ENCODE peak calls at places on chromosomes 3 and 15, in six cellular contexts. One of them, this sample, is unnamed.

GRCh38 chr15:96043586-96044171 is 286.8 kb upstream of the NR2F2 start:
- DNase-seq in left lung: no peak
- DNase-seq in tibial artery: no peak
- DNase-seq in pancreas: no peak
- DNase-seq in esophagus squamous epithelium: no peak
- DNase-seq in adrenal gland: no peak
- DNase-seq in this sample: no peak

GRCh38 chr15:59594493-59594942 is 17.1 kb upstream of the GCNT3 start:
- DNase-seq in left lung: no peak
- DNase-seq in tibial artery: no peak
- DNase-seq in pancreas: no peak
- DNase-seq in esophagus squamous epithelium: no peak
- DNase-seq in adrenal gland: peak; percentile 67
- DNase-seq in this sample: no peak

GRCh38 chr3:127712881-127713771 is 40.4 kb downstream of the ABTB1 start:
- DNase-seq in left lung: no peak
- DNase-seq in tibial artery: no peak
- DNase-seq in pancreas: no peak
- DNase-seq in esophagus squamous epithelium: no peak
- DNase-seq in adrenal gland: no peak
- DNase-seq in this sample: no peak

GRCh38 chr3:47295322-47295721 is 12.6 kb downstream of the KLHL18 start:
- DNase-seq in left lung: no peak
- DNase-seq in tibial artery: no peak
- DNase-seq in pancreas: no peak
- DNase-seq in esophagus squamous epithelium: no peak
- DNase-seq in adrenal gland: no peak
- DNase-seq in this sample: no peak

GRCh38 chr15:41804361-41804760 is 23.5 kb upstream of the JMJD7 start:
- DNase-seq in left lung: no peak
- DNase-seq in tibial artery: no peak
- DNase-seq in pancreas: no peak
- DNase-seq in esophagus squamous epithelium: peak; percentile 10
- DNase-seq in adrenal gland: no peak
- DNase-seq in this sample: no peak

GRCh38 chr3:51549311-51549710 is 10.8 kb downstream of the RAD54L2 start:
- DNase-seq in left lung: no peak
- DNase-seq in tibial artery: no peak
- DNase-seq in pancreas: no peak
- DNase-seq in esophagus squamous epithelium: no peak
- DNase-seq in adrenal gland: no peak
- DNase-seq in this sample: no peak

GRCh38 chr3:150543531-150543930 is 2.8 kb downstream of the SERP1 start:
- DNase-seq in left lung: no peak
- DNase-seq in tibial artery: no peak
- DNase-seq in pancreas: no peak
- DNase-seq in esophagus squamous epithelium: no peak
- DNase-seq in adrenal gland: no peak
- DNase-seq in this sample: no peak

GRCh38 chr3:191431160-191431822 is 29.7 kb upstream of the PYDC2 start:
- DNase-seq in left lung: no peak
- DNase-seq in tibial artery: no peak
- DNase-seq in pancreas: no peak
- DNase-seq in esophagus squamous epithelium: no peak
- DNase-seq in adrenal gland: no peak
- DNase-seq in this sample: no peak

GRCh38 chr15:47750030-47750739 is 32.9 kb downstream of the SEMA6D start:
- DNase-seq in left lung: no peak
- DNase-seq in tibial artery: no peak
- DNase-seq in pancreas: no peak
- DNase-seq in esophagus squamous epithelium: no peak
- DNase-seq in adrenal gland: no peak
- DNase-seq in this sample: no peak

GRCh38 chr3:7874116-7874515 is 627.5 kb upstream of the LMCD1 start:
- DNase-seq in left lung: no peak
- DNase-seq in tibial artery: no peak
- DNase-seq in pancreas: no peak
- DNase-seq in esophagus squamous epithelium: no peak
- DNase-seq in adrenal gland: no peak
- DNase-seq in this sample: no peak

GRCh38 chr3:62876064-62876463 is 848 bp upstream of the CADPS start:
- DNase-seq in left lung: peak; percentile 36
- DNase-seq in tibial artery: no peak
- DNase-seq in pancreas: peak; percentile 57
- DNase-seq in esophagus squamous epithelium: no peak
- DNase-seq in adrenal gland: peak; percentile 14
- DNase-seq in this sample: peak; percentile 49

GRCh38 chr15:67050062-67050461 is 15.3 kb upstream of the SMAD3 start:
- DNase-seq in left lung: no peak
- DNase-seq in tibial artery: no peak
- DNase-seq in pancreas: no peak
- DNase-seq in esophagus squamous epithelium: no peak
- DNase-seq in adrenal gland: no peak
- DNase-seq in this sample: no peak

GRCh38 chr3:156135921-156136655 is 15.7 kb downstream of the KCNAB1 start:
- DNase-seq in left lung: no peak
- DNase-seq in tibial artery: no peak
- DNase-seq in pancreas: no peak
- DNase-seq in esophagus squamous epithelium: no peak
- DNase-seq in adrenal gland: no peak
- DNase-seq in this sample: no peak

GRCh38 chr15:101266034-101266433 is 11.3 kb downstream of the SELENOS start:
- DNase-seq in left lung: no peak
- DNase-seq in tibial artery: no peak
- DNase-seq in pancreas: no peak
- DNase-seq in esophagus squamous epithelium: no peak
- DNase-seq in adrenal gland: no peak
- DNase-seq in this sample: no peak

GRCh38 chr3:54046677-54047214 is 75.6 kb upstream of the CACNA2D3 start:
- DNase-seq in left lung: no peak
- DNase-seq in tibial artery: no peak
- DNase-seq in pancreas: no peak
- DNase-seq in esophagus squamous epithelium: no peak
- DNase-seq in adrenal gland: peak; percentile 44
- DNase-seq in this sample: no peak

GRCh38 chr3:9226326-9226725 is 23.1 kb downstream of the SRGAP3 start:
- DNase-seq in left lung: no peak
- DNase-seq in tibial artery: no peak
- DNase-seq in pancreas: no peak
- DNase-seq in esophagus squamous epithelium: no peak
- DNase-seq in adrenal gland: peak; percentile 46
- DNase-seq in this sample: no peak

GRCh38 chr3:193757457-193757856 is 164.4 kb downstream of the OPA1 start:
- DNase-seq in left lung: no peak
- DNase-seq in tibial artery: no peak
- DNase-seq in pancreas: no peak
- DNase-seq in esophagus squamous epithelium: no peak
- DNase-seq in adrenal gland: no peak
- DNase-seq in this sample: no peak

GRCh38 chr3:186283096-186283495 is 78.9 kb downstream of the DGKG start:
- DNase-seq in left lung: no peak
- DNase-seq in tibial artery: no peak
- DNase-seq in pancreas: no peak
- DNase-seq in esophagus squamous epithelium: no peak
- DNase-seq in adrenal gland: no peak
- DNase-seq in this sample: no peak

GRCh38 chr3:176950743-176951142 is 246.5 kb downstream of the TBL1XR1 start:
- DNase-seq in left lung: no peak
- DNase-seq in tibial artery: no peak
- DNase-seq in pancreas: no peak
- DNase-seq in esophagus squamous epithelium: no peak
- DNase-seq in adrenal gland: no peak
- DNase-seq in this sample: no peak

GRCh38 chr3:150917941-150918340 is 12.7 kb upstream of the MINDY4B start:
- DNase-seq in left lung: no peak
- DNase-seq in tibial artery: no peak
- DNase-seq in pancreas: no peak
- DNase-seq in esophagus squamous epithelium: no peak
- DNase-seq in adrenal gland: no peak
- DNase-seq in this sample: no peak

GRCh38 chr3:191397771-191398170 is 63.2 kb upstream of the PYDC2 start:
- DNase-seq in left lung: no peak
- DNase-seq in tibial artery: no peak
- DNase-seq in pancreas: no peak
- DNase-seq in esophagus squamous epithelium: no peak
- DNase-seq in adrenal gland: no peak
- DNase-seq in this sample: no peak

GRCh38 chr3:72768976-72769375 is 79.3 kb downstream of the SHQ1 start:
- DNase-seq in left lung: no peak
- DNase-seq in tibial artery: no peak
- DNase-seq in pancreas: no peak
- DNase-seq in esophagus squamous epithelium: no peak
- DNase-seq in adrenal gland: no peak
- DNase-seq in this sample: no peak

GRCh38 chr3:145259166-145259565 is 901.8 kb downstream of the PLOD2 start:
- DNase-seq in left lung: no peak
- DNase-seq in tibial artery: no peak
- DNase-seq in pancreas: no peak
- DNase-seq in esophagus squamous epithelium: no peak
- DNase-seq in adrenal gland: no peak
- DNase-seq in this sample: no peak

GRCh38 chr3:50347187-50347813 is 1.8 kb upstream of the ZMYND10 start:
- DNase-seq in left lung: peak; percentile 69
- DNase-seq in tibial artery: no peak
- DNase-seq in pancreas: peak; percentile 83
- DNase-seq in esophagus squamous epithelium: no peak
- DNase-seq in adrenal gland: peak; percentile 78
- DNase-seq in this sample: peak; percentile 69
- H3K4me1 ChIP-seq in left lung: peaks cover 64% of the 10 kb centered on the region
- H3K4me1 ChIP-seq in tibial artery: peaks cover 32% of the 10 kb centered on the region
- H3K4me1 ChIP-seq in pancreas: no peaks in the 10 kb centered on the region
- H3K4me1 ChIP-seq in esophagus squamous epithelium: peaks cover 26% of the 10 kb centered on the region
- H3K4me1 ChIP-seq in adrenal gland: peaks cover 26% of the 10 kb centered on the region
- H3K4me1 ChIP-seq in this sample: peaks cover 27% of the 10 kb centered on the region

GRCh38 chr15:45842151-45842550 is 207.3 kb downstream of the SQOR start:
- DNase-seq in left lung: no peak
- DNase-seq in tibial artery: no peak
- DNase-seq in pancreas: no peak
- DNase-seq in esophagus squamous epithelium: no peak
- DNase-seq in adrenal gland: no peak
- DNase-seq in this sample: no peak
- H3K4me1 ChIP-seq in left lung: no peaks in the 10 kb centered on the region
- H3K4me1 ChIP-seq in tibial artery: no peaks in the 10 kb centered on the region
- H3K4me1 ChIP-seq in pancreas: peaks cover 7% of the 10 kb centered on the region
- H3K4me1 ChIP-seq in esophagus squamous epithelium: no peaks in the 10 kb centered on the region
- H3K4me1 ChIP-seq in adrenal gland: no peaks in the 10 kb centered on the region
- H3K4me1 ChIP-seq in this sample: no peaks in the 10 kb centered on the region

GRCh38 chr3:123667784-123668183 is 82.9 kb upstream of the HACD2 start:
- DNase-seq in left lung: no peak
- DNase-seq in tibial artery: no peak
- DNase-seq in pancreas: no peak
- DNase-seq in esophagus squamous epithelium: no peak
- DNase-seq in adrenal gland: no peak
- DNase-seq in this sample: no peak
- H3K4me1 ChIP-seq in left lung: peaks cover 16% of the 10 kb centered on the region
- H3K4me1 ChIP-seq in tibial artery: peaks cover 34% of the 10 kb centered on the region
- H3K4me1 ChIP-seq in pancreas: no peaks in the 10 kb centered on the region
- H3K4me1 ChIP-seq in esophagus squamous epithelium: no peaks in the 10 kb centered on the region
- H3K4me1 ChIP-seq in adrenal gland: peaks cover 5% of the 10 kb centered on the region
- H3K4me1 ChIP-seq in this sample: no peaks in the 10 kb centered on the region

GRCh38 chr15:31372635-31373091 is 46.0 kb downstream of the KLF13 start:
- DNase-seq in left lung: no peak
- DNase-seq in tibial artery: no peak
- DNase-seq in pancreas: peak; percentile 53
- DNase-seq in esophagus squamous epithelium: no peak
- DNase-seq in adrenal gland: peak; percentile 62
- DNase-seq in this sample: peak; percentile 73

GRCh38 chr15:31373096-31373865 is 46.6 kb downstream of the KLF13 start:
- DNase-seq in left lung: no peak
- DNase-seq in tibial artery: no peak
- DNase-seq in pancreas: no peak
- DNase-seq in esophagus squamous epithelium: no peak
- DNase-seq in adrenal gland: no peak
- DNase-seq in this sample: peak; percentile 32

GRCh38 chr15:31369716-31370115 is 43.1 kb downstream of the KLF13 start:
- DNase-seq in left lung: no peak
- DNase-seq in tibial artery: no peak
- DNase-seq in pancreas: no peak
- DNase-seq in esophagus squamous epithelium: no peak
- DNase-seq in adrenal gland: no peak
- DNase-seq in this sample: no peak

GRCh38 chr15:31373970-31374369 is 47.3 kb downstream of the KLF13 start:
- DNase-seq in left lung: no peak
- DNase-seq in tibial artery: no peak
- DNase-seq in pancreas: no peak
- DNase-seq in esophagus squamous epithelium: no peak
- DNase-seq in adrenal gland: no peak
- DNase-seq in this sample: peak; percentile 39

DNA sequence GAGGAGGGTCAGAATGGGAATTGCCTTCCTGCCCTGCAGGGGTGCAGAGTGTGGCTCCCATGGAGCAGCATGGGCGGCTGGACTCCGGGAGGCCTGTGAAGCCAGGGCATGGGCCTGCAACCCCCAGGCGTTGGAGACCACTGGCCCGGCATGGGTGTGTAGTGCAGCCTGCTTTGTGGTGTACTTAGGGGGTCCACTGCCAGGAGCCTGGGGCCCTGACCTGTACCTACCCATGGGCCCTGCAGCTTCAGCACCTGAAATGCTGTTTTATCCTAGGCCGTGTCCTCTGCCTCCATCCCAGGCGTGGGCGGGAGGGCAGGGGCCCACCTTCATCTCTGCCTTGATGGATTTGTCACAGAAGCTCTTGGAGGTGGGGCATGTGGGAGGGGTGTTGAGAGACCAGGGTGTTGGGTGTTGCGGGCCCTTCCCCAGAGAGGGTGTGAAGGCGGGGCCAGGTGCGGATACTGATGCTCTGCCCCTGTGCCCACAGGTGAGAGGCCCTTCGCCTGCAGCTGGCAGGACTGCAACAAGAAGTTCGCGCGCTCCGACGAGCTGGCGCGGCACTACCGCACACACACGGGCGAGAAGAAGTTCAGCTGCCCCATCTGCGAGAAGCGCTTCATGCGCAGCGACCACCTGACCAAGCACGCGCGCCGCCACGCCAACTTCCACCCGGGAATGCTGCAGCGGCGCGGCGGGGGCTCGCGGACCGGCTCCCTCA is 45.0 kb downstream of the KLF13 start:
- DNase-seq in left lung: no peak
- DNase-seq in tibial artery: no peak
- DNase-seq in pancreas: no peak
- DNase-seq in esophagus squamous epithelium: no peak
- DNase-seq in adrenal gland: no peak
- DNase-seq in this sample: no peak
- H3K4me1 ChIP-seq in left lung: peaks cover 94% of the 10 kb centered on the region
- H3K4me1 ChIP-seq in tibial artery: peaks cover 32% of the 10 kb centered on the region
- H3K4me1 ChIP-seq in pancreas: no peaks in the 10 kb centered on the region
- H3K4me1 ChIP-seq in esophagus squamous epithelium: peaks cover 35% of the 10 kb centered on the region
- H3K4me1 ChIP-seq in adrenal gland: peaks cover 6% of the 10 kb centered on the region
- H3K4me1 ChIP-seq in this sample: peaks cover 50% of the 10 kb centered on the region